ENCODE peak calls at places on chromosomes 13 and 19, in four cellular contexts. Z is AG04449, K is thyroid gland, F is left lung. I is an unnamed sample.

GRCh38 chr13:112072531-112073244 is 5.7 kb downstream of the SOX1 start:
- DNase-seq in Z (no peak), K (no peak), F (no peak), I (no peak)

GRCh38 chr19:23482829-23483228 is 87.6 kb upstream of the ZNF91 start:
- DNase-seq in Z (no peak), K (no peak), F (no peak), I (no peak)

GRCh38 chr19:33464010-33464732 is 57.4 kb downstream of the PEPD start:
- DNase-seq in Z (no peak), K (no peak), F (no peak), I (no peak)

GRCh38 chr19:15404097-15404779 is 14.6 kb downstream of the AKAP8L start:
- DNase-seq in Z (no peak), K (no peak), F (no peak), I (no peak)

GRCh38 chr13:26010487-26011207 is 41.2 kb downstream of the SHISA2 start:
- DNase-seq in Z (no peak), K (peak), F (no peak), I (no peak)

GRCh38 chr13:42071667-42072419 is 23.4 kb downstream of the DGKH start:
- DNase-seq in Z (no peak), K (no peak), F (no peak), I (no peak)

GRCh38 chr19:39183100-39183499 is 13.7 kb upstream of the NCCRP1 start:
- DNase-seq in Z (no peak), K (no peak), F (no peak), I (no peak)

GRCh38 chr13:50080158-50080855 is 65.1 kb downstream of the KCNRG start:
- DNase-seq in Z (no peak), K (peak), F (no peak), I (peak)

GRCh38 chr19:41792513-41793413 is 3.6 kb upstream of the CEACAM3 start:
- DNase-seq in Z (no peak), K (peak), F (peak), I (peak)

GRCh38 chr13:103272770-103273169 is 206.6 kb upstream of the SLC10A2 start:
- DNase-seq in Z (no peak), K (no peak), F (no peak), I (no peak)

GRCh38 chr13:35599385-35599784 is 122.9 kb upstream of the MAB21L1 start:
- DNase-seq in Z (no peak), K (no peak), F (no peak), I (no peak)

GRCh38 chr13:112759053-112759452 is 69.2 kb downstream of the ATP11A start:
- DNase-seq in Z (no peak), K (no peak), F (no peak), I (no peak)

GRCh38 chr19:3798137-3798536 is 12.0 kb upstream of the MATK start:
- DNase-seq in Z (no peak), K (no peak), F (no peak), I (peak)

GRCh38 chr19:28726533-28726932 is 486.4 kb downstream of the UQCRFS1 start:
- DNase-seq in Z (no peak), K (no peak), F (no peak), I (no peak)

GRCh38 chr13:59842507-59842906 is 321.2 kb downstream of the DIAPH3 start:
- DNase-seq in Z (no peak), K (no peak), F (no peak), I (no peak)

GRCh38 chr19:14118165-14119051 is 846 bp upstream of the PRKACA start:
- DNase-seq in Z (peak), K (peak), F (peak), I (peak)

GRCh38 chr13:108828053-108828806 is 198.8 kb downstream of the MYO16 start:
- DNase-seq in Z (no peak), K (no peak), F (no peak), I (no peak)

GRCh38 chr19:11165486-11166030 is 10.0 kb upstream of the SPC24 start:
- DNase-seq in Z (no peak), K (no peak), F (no peak), I (no peak)